ENCODE peak calls at places on chromosomes 5 and 9, in four cellular contexts. One of them, this sample, is unnamed.

GRCh38 chr9:32340401-32340800 is 44.0 kb upstream of the ACO1 start:
- DNase-seq in GM12878: no peak
- DNase-seq in HepG2: no peak
- DNase-seq in H1: no peak
- DNase-seq in this sample: no peak

GRCh38 chr5:132138260-132138659 is 64.7 kb downstream of the CSF2 start:
- DNase-seq in HepG2: no peak
- DNase-seq in H1: no peak
- DNase-seq in GM12878: no peak
- DNase-seq in this sample: no peak

GRCh38 chr9:92633879-92634278 is 36.1 kb downstream of the IPPK start:
- DNase-seq in H1: no peak
- DNase-seq in GM12878: no peak
- DNase-seq in HepG2: no peak
- DNase-seq in this sample: no peak

GRCh38 chr5:53019320-53019719 is 30.2 kb downstream of the ITGA2 start:
- DNase-seq in HepG2: peak
- DNase-seq in GM12878: no peak
- DNase-seq in H1: no peak
- DNase-seq in this sample: no peak

GRCh38 chr9:117783828-117784227 is 79.6 kb downstream of the TLR4 start:
- DNase-seq in GM12878: peak
- DNase-seq in HepG2: no peak
- DNase-seq in H1: no peak
- DNase-seq in this sample: no peak

GRCh38 chr5:131628990-131629389 is 6.0 kb downstream of the RAPGEF6 start:
- DNase-seq in HepG2: no peak
- DNase-seq in GM12878: no peak
- DNase-seq in H1: no peak
- DNase-seq in this sample: no peak

GRCh38 chr5:73030995-73031394 is 75.2 kb downstream of the FCHO2 start:
- DNase-seq in H1: no peak
- DNase-seq in GM12878: no peak
- DNase-seq in HepG2: peak
- DNase-seq in this sample: peak

GRCh38 chr5:167949435-167949834 is 342.0 kb upstream of the WWC1 start:
- DNase-seq in GM12878: no peak
- DNase-seq in H1: no peak
- DNase-seq in HepG2: no peak
- DNase-seq in this sample: no peak

GRCh38 chr9:23821400-23822181 is 4.4 kb downstream of the ELAVL2 start:
- DNase-seq in H1: no peak
- DNase-seq in GM12878: no peak
- DNase-seq in HepG2: no peak
- DNase-seq in this sample: no peak

GRCh38 chr9:87615547-87616148 is 110.3 kb upstream of the CTSL start:
- DNase-seq in H1: no peak
- DNase-seq in GM12878: no peak
- DNase-seq in HepG2: no peak
- DNase-seq in this sample: peak

GRCh38 chr9:3648266-3648665 is 122.5 kb upstream of the RFX3 start:
- DNase-seq in GM12878: no peak
- DNase-seq in H1: no peak
- DNase-seq in HepG2: no peak
- DNase-seq in this sample: no peak

GRCh38 chr9:86529496-86530275 is 175.5 kb upstream of the TUT7 start:
- DNase-seq in HepG2: no peak
- DNase-seq in H1: no peak
- DNase-seq in GM12878: no peak
- DNase-seq in this sample: no peak

GRCh38 chr9:108727580-108728056 is 128.2 kb downstream of the ACTL7B start:
- DNase-seq in GM12878: no peak
- DNase-seq in HepG2: peak
- DNase-seq in H1: no peak
- DNase-seq in this sample: no peak

GRCh38 chr5:618450-618849 is 6.3 kb downstream of the CEP72 start:
- DNase-seq in HepG2: no peak
- DNase-seq in GM12878: no peak
- DNase-seq in H1: no peak
- DNase-seq in this sample: no peak

GRCh38 chr5:90096415-90097081 is 313.0 kb downstream of the CETN3 start:
- DNase-seq in H1: peak
- DNase-seq in HepG2: peak
- DNase-seq in GM12878: no peak
- DNase-seq in this sample: peak

GRCh38 chr5:173319610-173320100 is 8.6 kb downstream of the STC2 start:
- DNase-seq in GM12878: no peak
- DNase-seq in HepG2: no peak
- DNase-seq in H1: no peak
- DNase-seq in this sample: no peak

GRCh38 chr5:163540711-163541110 is 35.3 kb downstream of the MAT2B start:
- DNase-seq in HepG2: no peak
- DNase-seq in GM12878: no peak
- DNase-seq in H1: no peak
- DNase-seq in this sample: no peak

GRCh38 chr5:34009610-34010009 is 1.8 kb upstream of the AMACR start:
- DNase-seq in H1: no peak
- DNase-seq in HepG2: no peak
- DNase-seq in GM12878: no peak
- DNase-seq in this sample: no peak

GRCh38 chr5:78648359-78649219 is at the start of gene LHFPL2:
- DNase-seq in HepG2: no peak
- DNase-seq in GM12878: no peak
- DNase-seq in H1: no peak
- DNase-seq in this sample: peak

GRCh38 chr5:141199359-141200235 is at the start of gene PCDHB11:
- DNase-seq in HepG2: peak
- DNase-seq in GM12878: no peak
- DNase-seq in H1: no peak
- DNase-seq in this sample: peak

GRCh38 chr9:114591206-114591853 is 3.8 kb downstream of the ATP6V1G1 start:
- DNase-seq in HepG2: peak
- DNase-seq in H1: no peak
- DNase-seq in GM12878: no peak
- DNase-seq in this sample: no peak

GRCh38 chr9:134378901-134379338 is 52.7 kb downstream of the RXRA start:
- DNase-seq in GM12878: no peak
- DNase-seq in H1: no peak
- DNase-seq in HepG2: no peak
- DNase-seq in this sample: no peak

GRCh38 chr5:6427689-6428088 is 21.0 kb upstream of the UBE2QL1 start:
- DNase-seq in GM12878: no peak
- DNase-seq in HepG2: no peak
- DNase-seq in H1: no peak
- DNase-seq in this sample: no peak

GRCh38 chr5:117065800-117066199 is 491.2 kb upstream of the SEMA6A start:
- DNase-seq in H1: no peak
- DNase-seq in HepG2: no peak
- DNase-seq in GM12878: no peak
- DNase-seq in this sample: no peak

GRCh38 chr9:136570916-136571315 is 25.1 kb upstream of the NOTCH1 start:
- DNase-seq in HepG2: no peak
- DNase-seq in H1: no peak
- DNase-seq in GM12878: no peak
- DNase-seq in this sample: no peak

GRCh38 chr9:136570191-136570845 is 24.5 kb upstream of the NOTCH1 start:
- DNase-seq in HepG2: no peak
- DNase-seq in GM12878: no peak
- DNase-seq in H1: no peak
- DNase-seq in this sample: no peak

GRCh38 chr9:136568288-136569081 is 22.6 kb upstream of the NOTCH1 start:
- DNase-seq in GM12878: no peak
- DNase-seq in H1: no peak
- DNase-seq in HepG2: no peak
- DNase-seq in this sample: no peak

GRCh38 chr9:136567651-136568287 is 21.9 kb upstream of the NOTCH1 start:
- DNase-seq in HepG2: peak
- DNase-seq in GM12878: no peak
- DNase-seq in H1: no peak
- DNase-seq in this sample: no peak

GRCh38 chr9:136569526-136570148 is 23.8 kb upstream of the NOTCH1 start:
- DNase-seq in HepG2: no peak
- DNase-seq in H1: no peak
- DNase-seq in GM12878: no peak
- DNase-seq in this sample: no peak
- H3K9ac ChIP-seq in HepG2: no peak
- H3K9ac ChIP-seq in H1: peak
- H3K9ac ChIP-seq in GM12878: no peak
- H3K9ac ChIP-seq in this sample: peak

GRCh38 chr9:37559855-37560592 is 16.2 kb downstream of the FBXO10 start:
- DNase-seq in H1: no peak
- DNase-seq in GM12878: no peak
- DNase-seq in HepG2: no peak
- DNase-seq in this sample: no peak

GRCh38 chr9:37551888-37552287 is 24.3 kb downstream of the FBXO10 start:
- DNase-seq in HepG2: no peak
- DNase-seq in H1: no peak
- DNase-seq in GM12878: no peak
- DNase-seq in this sample: no peak

GRCh38 chr9:37559125-37559524 is 17.1 kb downstream of the FBXO10 start:
- DNase-seq in HepG2: no peak
- DNase-seq in GM12878: no peak
- DNase-seq in H1: no peak
- DNase-seq in this sample: no peak

GRCh38 chr9:37554318-37554717 is 21.9 kb downstream of the FBXO10 start:
- DNase-seq in GM12878: no peak
- DNase-seq in H1: no peak
- DNase-seq in HepG2: no peak
- DNase-seq in this sample: no peak

DNA sequence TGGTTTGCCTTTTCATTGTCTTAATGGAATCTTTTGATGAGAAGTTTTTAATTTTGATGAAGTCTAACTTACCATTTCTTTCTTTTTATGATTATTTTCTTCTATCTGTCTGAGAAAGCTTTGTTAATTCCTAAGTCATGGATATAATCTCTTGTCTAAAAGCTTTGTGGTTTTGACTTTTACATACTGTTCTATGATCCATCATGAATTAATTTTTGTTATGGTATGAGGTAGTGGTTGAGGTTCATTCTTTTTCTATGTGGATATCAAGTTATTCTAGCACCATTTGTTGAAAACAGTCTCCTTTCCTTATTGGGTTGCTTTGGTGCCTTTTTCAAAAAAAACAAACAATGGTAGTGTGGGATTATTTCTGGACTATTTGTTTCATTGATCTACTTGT is 20.4 kb downstream of the FBXO10 start:
- DNase-seq in H1: no peak
- DNase-seq in HepG2: no peak
- DNase-seq in GM12878: no peak
- DNase-seq in this sample: no peak
- TF ChIP-seq SUZ12 in H1: no peak
- TF ChIP-seq SUZ12 in HepG2: no peak
- TF ChIP-seq SUZ12 in GM12878: no peak
- TF ChIP-seq SUZ12 in this sample: no peak

GRCh38 chr9:69899491-69899890 is 78.9 kb downstream of the CFAP95 start:
- DNase-seq in H1: no peak
- DNase-seq in HepG2: no peak
- DNase-seq in GM12878: no peak
- DNase-seq in this sample: no peak
- H3K9ac ChIP-seq in H1: no peak
- H3K9ac ChIP-seq in HepG2: no peak
- H3K9ac ChIP-seq in GM12878: no peak
- H3K9ac ChIP-seq in this sample: no peak

DNA sequence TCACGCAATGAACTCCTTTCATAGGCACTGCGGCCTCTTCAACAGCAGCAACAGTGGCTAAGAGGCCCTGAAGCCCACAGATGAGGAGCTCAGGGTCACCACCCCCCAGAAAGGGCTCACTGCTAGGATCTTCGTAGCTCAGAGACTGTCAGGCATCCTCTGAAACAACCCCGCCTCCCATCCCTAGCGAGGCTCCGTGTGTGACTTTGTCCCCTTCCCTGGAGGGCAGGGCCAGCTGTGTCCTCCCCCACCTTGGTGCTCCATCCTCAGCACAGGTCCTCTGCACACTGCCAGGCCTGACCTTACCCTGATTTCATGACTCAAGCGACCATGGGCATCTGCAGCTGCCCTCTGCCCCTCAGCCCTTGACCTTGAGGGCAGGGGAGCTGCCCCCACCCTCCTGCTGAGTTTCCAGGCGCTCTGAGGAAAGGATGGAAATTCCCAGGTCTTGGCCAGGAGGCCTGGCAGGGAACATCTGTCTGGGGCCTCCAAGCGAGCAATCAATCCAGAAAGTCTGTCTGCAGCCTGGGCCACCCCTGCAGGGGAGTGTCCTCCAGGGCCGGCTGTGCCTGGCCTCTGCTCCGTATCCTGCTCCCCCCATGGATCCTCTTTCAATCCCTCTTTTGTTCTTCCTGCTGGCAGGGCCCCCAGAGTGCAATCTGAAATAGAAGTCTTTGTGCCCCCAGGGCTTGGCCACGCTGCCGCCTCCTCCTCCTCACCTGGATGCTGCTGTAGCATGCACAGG is 6.8 kb upstream of the IRX4 start:
- DNase-seq in GM12878: no peak
- DNase-seq in H1: no peak
- DNase-seq in HepG2: no peak
- DNase-seq in this sample: no peak
- TF ChIP-seq SUZ12 in GM12878: no peak
- TF ChIP-seq SUZ12 in H1: no peak
- TF ChIP-seq SUZ12 in HepG2: no peak
- TF ChIP-seq SUZ12 in this sample: no peak